ENCODE peak calls at places on chromosome 9, in five cellular contexts. N is CD4-positive, alpha-beta memory T cell; A is ovary; H is PC-3; D is lung. J is an unnamed sample. For H3K4me1 and H3K27me3, the result is how much of the 10 kb centered on the place peaks cover.

GRCh38 chr9:91642771-91643170 is 219.1 kb upstream of the NFIL3 start:
- DNase-seq in N (no peak), A (no peak), D (no peak), H (no peak), J (no peak)

GRCh38 chr9:79477241-79477830 is 94.4 kb upstream of the TLE4 start:
- DNase-seq in D (no peak), A (no peak), H (no peak), N (no peak), J (no peak)

GRCh38 chr9:93960221-93960970 is 5.2 kb upstream of the BARX1 start:
- DNase-seq in N (no peak), D (no peak), A (no peak), H (peak), J (no peak)

GRCh38 chr9:93612796-93613154 is 36.4 kb downstream of the PHF2 start:
- DNase-seq in D (no peak), A (peak), N (no peak), H (no peak), J (no peak)

GRCh38 chr9:93156475-93157008 is 22.5 kb upstream of the NINJ1 start:
- DNase-seq in D (no peak), N (no peak), H (no peak), A (no peak), J (no peak)

GRCh38 chr9:133737774-133738038 is 446 bp downstream of the SARDH start:
- DNase-seq in H (no peak), D (no peak), N (no peak), A (no peak), J (no peak)

GRCh38 chr9:87334366-87334765 is 163.3 kb upstream of the DAPK1 start:
- DNase-seq in A (no peak), N (no peak), D (no peak), H (no peak), J (no peak)

GRCh38 chr9:78871452-78872331 is 574.8 kb downstream of the PSAT1 start:
- DNase-seq in A (no peak), D (no peak), N (no peak), H (peak), J (no peak)

GRCh38 chr9:15357050-15357653 is 50.1 kb upstream of the TTC39B start:
- DNase-seq in D (no peak), N (peak), A (no peak), H (no peak), J (peak)

GRCh38 chr9:136086213-136086881 is 8.7 kb downstream of the NACC2 start:
- DNase-seq in H (no peak), D (no peak), N (no peak), A (no peak), J (no peak)

GRCh38 chr9:125493861-125494554 is 213.0 kb downstream of the MAPKAP1 start:
- DNase-seq in H (no peak), N (no peak), D (no peak), A (no peak), J (no peak)

GRCh38 chr9:121246821-121247511 is 21.0 kb upstream of the GSN start:
- DNase-seq in D (no peak), N (no peak), A (no peak), H (no peak), J (no peak)

GRCh38 chr9:111948958-111949357 is 52.3 kb downstream of the UGCG start:
- DNase-seq in D (no peak), A (no peak), N (no peak), H (no peak), J (no peak)

GRCh38 chr9:121510766-121511555 is 11.3 kb upstream of the GGTA1 start:
- DNase-seq in D (no peak), H (no peak), N (no peak), A (no peak), J (no peak)

GRCh38 chr9:122095010-122095767 is 2.1 kb upstream of the TTLL11 start:
- DNase-seq in A (peak), N (peak), H (peak), D (peak), J (peak)

GRCh38 chr9:21110708-21111576 is 30.7 kb downstream of the IFNW1 start:
- DNase-seq in N (peak), H (peak), D (no peak), A (no peak), J (no peak)

GRCh38 chr9:116345393-116345792 is 191.8 kb downstream of the PAPPA start:
- DNase-seq in D (no peak), H (no peak), A (no peak), N (no peak), J (no peak)

GRCh38 chr9:26955222-26955903 is 849 bp upstream of the IFT74 start:
- DNase-seq in D (no peak), A (no peak), H (no peak), N (no peak), J (no peak)

GRCh38 chr9:72082536-72082935 is 22.1 kb upstream of the C9orf57 start:
- DNase-seq in A (no peak), H (no peak), N (no peak), D (no peak), J (no peak)

GRCh38 chr9:117546894-117547293 is 132.0 kb upstream of the ASTN2 start:
- DNase-seq in A (no peak), H (no peak), N (peak), D (no peak), J (peak)

GRCh38 chr9:72480931-72481330 is 40.5 kb upstream of the TMC1 start:
- DNase-seq in N (no peak), H (peak), D (no peak), A (no peak), J (no peak)

GRCh38 chr9:13386935-13387667 is 107.6 kb upstream of the MPDZ start:
- DNase-seq in D (no peak), N (no peak), A (no peak), H (no peak), J (no peak)
- H3K27ac ChIP-seq in D (no peak), N (no peak), A (no peak), H (no peak), J (no peak)

DNA sequence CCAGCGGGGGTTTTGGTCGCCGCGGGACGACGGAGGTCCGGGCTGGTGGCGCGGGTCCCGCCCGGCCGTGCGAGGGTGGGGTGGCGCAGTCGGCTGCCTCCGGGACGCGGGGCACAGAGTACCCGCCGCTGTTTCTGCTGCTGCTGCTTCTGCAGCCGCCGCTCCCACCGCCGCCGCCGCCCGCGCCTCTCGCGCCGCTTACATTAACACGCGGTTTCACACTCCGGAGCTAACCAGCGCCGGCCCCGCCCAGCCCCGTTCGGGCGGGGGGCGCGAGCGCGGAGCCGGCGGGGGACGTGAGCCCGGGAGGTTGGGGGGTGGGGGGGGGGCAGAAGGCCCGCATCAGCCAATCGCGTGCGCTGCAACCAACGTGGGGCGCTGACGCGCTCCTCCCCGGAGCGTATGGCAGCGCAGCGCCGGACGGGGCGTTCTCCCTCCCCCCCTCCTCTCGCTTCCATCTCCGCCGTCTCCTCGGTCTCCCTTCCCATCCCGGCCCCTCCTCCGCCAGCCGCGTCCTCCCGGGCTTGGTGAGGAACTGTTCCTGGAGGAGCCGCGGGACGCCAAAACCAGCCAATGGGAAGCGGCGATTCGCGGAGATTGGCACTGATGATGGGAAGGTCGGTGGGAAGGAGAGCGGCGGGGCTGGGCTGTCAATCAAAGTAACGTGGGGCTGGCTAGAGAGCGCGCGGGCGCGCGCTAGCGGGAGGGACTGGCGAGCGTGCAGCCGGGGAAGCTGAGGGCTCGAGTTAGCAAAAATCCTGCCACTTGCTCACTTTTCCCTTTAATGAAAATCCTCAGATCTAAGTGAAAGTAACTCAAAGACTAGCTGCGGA is at the start of gene TLE1:
- DNase-seq in N (peak), H (peak), A (peak), D (peak), J (peak)
- H3K4me1 ChIP-seq in N (under half), H (under half), A (under half), D (under half), J (under half)

GRCh38 chr9:36714161-36714560 is 141.5 kb downstream of the MELK start:
- DNase-seq in D (no peak), N (no peak), H (no peak), A (no peak), J (no peak)
- H3K27me3 ChIP-seq in D (under half), N (under half), H (under half), A (under half), J (under half)

GRCh38 chr9:68708089-68708488 is 3.0 kb downstream of the PIP5K1B start:
- DNase-seq in N (no peak), H (no peak), D (no peak), A (no peak), J (no peak)

GRCh38 chr9:68709291-68709970 is 4.4 kb downstream of the PIP5K1B start:
- DNase-seq in D (no peak), H (no peak), N (no peak), A (no peak), J (no peak)

GRCh38 chr9:68706579-68707201 is 1.6 kb downstream of the PIP5K1B start:
- DNase-seq in N (no peak), D (no peak), H (no peak), A (no peak), J (no peak)

GRCh38 chr9:68710082-68710481 is 5.0 kb downstream of the PIP5K1B start:
- DNase-seq in D (no peak), A (no peak), N (no peak), H (no peak), J (no peak)

DNA sequence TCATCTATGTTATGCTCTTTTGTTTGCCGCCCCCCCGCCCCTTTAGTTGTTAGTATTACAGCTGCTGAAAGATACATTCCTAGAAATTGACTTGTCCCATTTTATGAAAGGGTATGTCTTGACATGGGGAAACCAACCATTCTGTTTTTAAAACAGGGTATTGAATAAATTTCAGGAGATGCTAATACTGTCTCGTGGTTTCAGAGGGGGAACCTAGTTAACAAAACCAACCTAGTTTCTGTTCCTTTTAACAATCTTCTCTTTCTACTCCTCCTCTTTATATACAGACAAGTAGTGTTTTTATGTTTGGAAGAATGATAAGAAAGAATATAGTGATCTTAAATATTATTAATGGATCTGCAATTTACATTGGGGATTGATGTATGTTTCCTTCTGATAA is 3.5 kb downstream of the PIP5K1B start:
- DNase-seq in H (no peak), N (no peak), A (no peak), D (no peak), J (no peak)
- H3K27ac ChIP-seq in H (no peak), N (no peak), A (no peak), D (no peak), J (no peak)

DNA sequence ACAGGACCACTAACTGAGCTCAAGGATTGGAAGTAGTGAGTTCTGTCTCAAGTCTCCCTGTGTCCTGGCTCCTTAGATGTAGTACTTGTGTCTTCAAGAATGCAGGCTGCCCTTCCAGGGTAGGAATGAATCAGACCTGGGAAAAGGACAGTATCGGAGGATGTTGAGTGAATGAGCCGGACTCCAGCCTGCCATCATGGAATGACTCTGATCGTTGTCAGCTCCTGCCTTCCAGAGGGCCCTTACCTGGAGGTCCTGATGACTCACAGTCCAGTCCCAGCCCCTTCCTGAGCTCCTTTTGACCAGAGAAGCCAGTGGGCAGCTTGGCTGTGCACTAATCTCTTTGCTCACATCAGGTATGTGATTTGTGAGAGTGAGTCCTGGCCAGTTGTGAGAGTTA is 161.1 kb downstream of the TRPM6 start:
- DNase-seq in D (no peak), H (no peak), N (no peak), A (no peak), J (no peak)
- H3K4me1 ChIP-seq in D (under half), H (under half), N (under half), A (under half), J (under half)

GRCh38 chr9:132588501-132589147 is 6.2 kb downstream of the BARHL1 start:
- DNase-seq in A (no peak), D (no peak), N (no peak), H (no peak), J (no peak)
- H3K27me3 ChIP-seq in A (under half), D (under half), N (half or more), H (under half), J (half or more)

GRCh38 chr9:110427497-110428104 is 89.9 kb upstream of the TXNDC8 start:
- DNase-seq in H (peak), D (no peak), A (peak), N (no peak), J (no peak)
- H3K27ac ChIP-seq in H (no peak), D (no peak), A (no peak), N (no peak), J (no peak)

GRCh38 chr9:34560574-34561229 is 28.8 kb downstream of the CNTFR start:
- DNase-seq in A (no peak), D (no peak), N (no peak), H (no peak), J (no peak)
- H3K4me1 ChIP-seq in A (under half), D (under half), N (under half), H (under half), J (under half)

GRCh38 chr9:128288273-128289004 is 12.4 kb downstream of the SWI5 start:
- DNase-seq in N (no peak), H (no peak), A (no peak), D (no peak), J (no peak)
- H3K27me3 ChIP-seq in N (under half), H (under half), A (under half), D (under half), J (under half)

GRCh38 chr9:137606734-137607138 is 1.2 kb downstream of the ARRDC1 start:
- DNase-seq in H (no peak), N (no peak), A (no peak), D (no peak), J (no peak)

GRCh38 chr9:137606005-137606601 is 617 bp downstream of the ARRDC1 start:
- DNase-seq in N (peak), D (peak), H (no peak), A (peak), J (no peak)

GRCh38 chr9:137604345-137605145 is 941 bp upstream of the ARRDC1 start:
- DNase-seq in A (no peak), N (no peak), H (no peak), D (no peak), J (no peak)

GRCh38 chr9:137605146-137606004 is at the start of gene ARRDC1:
- DNase-seq in N (peak), A (peak), D (peak), H (peak), J (peak)

DNA sequence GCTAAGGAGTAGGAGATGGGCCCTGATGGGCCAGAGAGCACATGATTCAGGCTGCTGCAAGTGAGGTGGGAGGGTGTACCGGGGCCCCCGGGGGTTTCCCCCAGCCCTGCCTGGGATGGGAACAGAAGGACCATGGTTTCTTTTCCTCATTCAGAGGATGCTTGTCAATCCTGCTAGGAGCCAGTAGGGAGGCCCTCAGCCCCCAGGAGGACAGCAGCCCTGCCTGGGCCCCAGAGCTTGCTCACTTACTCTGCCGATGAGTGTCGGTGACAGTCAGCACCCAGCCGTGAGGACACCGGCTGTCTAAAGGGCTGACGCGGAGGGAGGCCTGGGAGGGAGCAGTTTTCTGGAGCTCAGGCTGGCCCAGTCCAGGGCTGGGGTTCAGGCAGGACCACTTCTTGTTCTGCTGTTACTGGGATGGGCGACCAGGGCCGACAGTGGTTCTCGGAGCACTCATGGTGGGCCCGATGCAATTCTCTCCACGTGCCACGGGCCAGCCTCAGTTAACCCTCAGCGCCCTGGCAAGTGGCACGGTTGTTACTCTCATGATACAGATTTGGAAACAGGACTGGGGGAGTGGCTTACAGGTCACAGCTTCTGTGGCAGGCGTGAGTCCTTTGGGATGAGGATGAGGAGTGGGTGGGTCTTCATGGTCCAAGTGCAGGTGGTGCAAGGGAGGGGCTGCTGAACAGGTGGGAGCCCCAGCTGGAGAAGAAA is 1.8 kb downstream of the ARRDC1 start:
- DNase-seq in N (no peak), D (no peak), A (no peak), H (peak), J (no peak)
- H3K27ac ChIP-seq in N (no peak), D (peak), A (no peak), H (no peak), J (no peak)